ENCODE peak calls at places on chromosomes 1 and 21, in four cellular contexts. One of them, this sample, is unnamed.

GRCh38 chr1:246803891-246804290 is 79.7 kb downstream of the SCCPDH start:
- DNase-seq in K562: no peak
- DNase-seq in HepG2: no peak
- DNase-seq in GM12878: no peak
- DNase-seq in this sample: no peak

GRCh38 chr1:89022167-89022959 is at the start of gene GBP3:
- DNase-seq in K562: no peak
- DNase-seq in HepG2: no peak
- DNase-seq in GM12878: peak
- DNase-seq in this sample: no peak

GRCh38 chr1:14476170-14476955 is 122.1 kb upstream of the KAZN start:
- DNase-seq in K562: no peak
- DNase-seq in HepG2: no peak
- DNase-seq in GM12878: no peak
- DNase-seq in this sample: no peak

GRCh38 chr1:91383461-91383860 is 21.2 kb downstream of the HFM1 start:
- DNase-seq in K562: no peak
- DNase-seq in HepG2: no peak
- DNase-seq in GM12878: no peak
- DNase-seq in this sample: no peak

GRCh38 chr21:40707271-40707670 is 139.7 kb downstream of the DSCAM start:
- DNase-seq in K562: no peak
- DNase-seq in HepG2: no peak
- DNase-seq in GM12878: no peak
- DNase-seq in this sample: no peak

GRCh38 chr1:218942421-218942820 is 231.3 kb upstream of the LYPLAL1 start:
- DNase-seq in K562: no peak
- DNase-seq in HepG2: no peak
- DNase-seq in GM12878: no peak
- DNase-seq in this sample: no peak

GRCh38 chr21:26952274-26953066 is 14.4 kb downstream of the ADAMTS5 start:
- DNase-seq in K562: no peak
- DNase-seq in HepG2: no peak
- DNase-seq in GM12878: no peak
- DNase-seq in this sample: no peak

GRCh38 chr1:5338466-5338865 is 653.8 kb downstream of the NPHP4 start:
- DNase-seq in K562: no peak
- DNase-seq in HepG2: no peak
- DNase-seq in GM12878: no peak
- DNase-seq in this sample: no peak

GRCh38 chr1:20578721-20579380 is 10.0 kb upstream of the CDA start:
- DNase-seq in K562: no peak
- DNase-seq in HepG2: no peak
- DNase-seq in GM12878: no peak
- DNase-seq in this sample: no peak

GRCh38 chr1:159925713-159926066 is 383 bp upstream of the TAGLN2 start:
- DNase-seq in K562: peak
- DNase-seq in HepG2: no peak
- DNase-seq in GM12878: no peak
- DNase-seq in this sample: no peak

GRCh38 chr21:39774252-39774651 is 29.3 kb downstream of the IGSF5 start:
- DNase-seq in K562: no peak
- DNase-seq in HepG2: no peak
- DNase-seq in GM12878: no peak
- DNase-seq in this sample: no peak

GRCh38 chr1:56816264-56816663 is 2.9 kb downstream of the FYB2 start:
- DNase-seq in K562: no peak
- DNase-seq in HepG2: no peak
- DNase-seq in GM12878: no peak
- DNase-seq in this sample: no peak

GRCh38 chr1:64173300-64173940 is 30.0 kb upstream of the UBE2U start:
- DNase-seq in K562: no peak
- DNase-seq in HepG2: no peak
- DNase-seq in GM12878: no peak
- DNase-seq in this sample: no peak

GRCh38 chr1:204728045-204728444 is 42.5 kb upstream of the LRRN2 start:
- DNase-seq in K562: no peak
- DNase-seq in HepG2: no peak
- DNase-seq in GM12878: no peak
- DNase-seq in this sample: no peak

GRCh38 chr1:115114308-115114707 is 25.0 kb upstream of the TSPAN2 start:
- DNase-seq in K562: no peak
- DNase-seq in HepG2: no peak
- DNase-seq in GM12878: no peak
- DNase-seq in this sample: no peak

GRCh38 chr1:39735731-39736130 is 3.0 kb upstream of the PPIE start:
- DNase-seq in K562: no peak
- DNase-seq in HepG2: no peak
- DNase-seq in GM12878: no peak
- DNase-seq in this sample: no peak

GRCh38 chr1:89277725-89278124 is 5.1 kb upstream of the GBP5 start:
- DNase-seq in K562: no peak
- DNase-seq in HepG2: no peak
- DNase-seq in GM12878: no peak
- DNase-seq in this sample: no peak

GRCh38 chr1:166322470-166322869 is 155.7 kb upstream of the FAM78B start:
- DNase-seq in K562: no peak
- DNase-seq in HepG2: no peak
- DNase-seq in GM12878: no peak
- DNase-seq in this sample: no peak

GRCh38 chr1:20496241-20496661 is 10.2 kb upstream of the CAMK2N1 start:
- DNase-seq in K562: no peak
- DNase-seq in HepG2: peak
- DNase-seq in GM12878: no peak
- DNase-seq in this sample: no peak

GRCh38 chr1:242428403-242429190 is 95.9 kb downstream of the PLD5 start:
- DNase-seq in K562: no peak
- DNase-seq in HepG2: no peak
- DNase-seq in GM12878: no peak
- DNase-seq in this sample: no peak

GRCh38 chr1:206734499-206735142 is 36.0 kb upstream of the IL19 start:
- DNase-seq in K562: peak
- DNase-seq in HepG2: no peak
- DNase-seq in GM12878: no peak
- DNase-seq in this sample: peak

GRCh38 chr1:50268049-50268448 is 155.2 kb downstream of the DMRTA2 start:
- DNase-seq in K562: peak
- DNase-seq in HepG2: peak
- DNase-seq in GM12878: no peak
- DNase-seq in this sample: peak

GRCh38 chr1:67646145-67647035 is 38.6 kb upstream of the GADD45A start:
- DNase-seq in K562: peak
- DNase-seq in HepG2: no peak
- DNase-seq in GM12878: no peak
- DNase-seq in this sample: peak
- TF ChIP-seq FOXM1 in K562: no peak
- TF ChIP-seq FOXM1 in HepG2: no peak
- TF ChIP-seq FOXM1 in GM12878: no peak
- TF ChIP-seq FOXM1 in this sample: no peak

DNA sequence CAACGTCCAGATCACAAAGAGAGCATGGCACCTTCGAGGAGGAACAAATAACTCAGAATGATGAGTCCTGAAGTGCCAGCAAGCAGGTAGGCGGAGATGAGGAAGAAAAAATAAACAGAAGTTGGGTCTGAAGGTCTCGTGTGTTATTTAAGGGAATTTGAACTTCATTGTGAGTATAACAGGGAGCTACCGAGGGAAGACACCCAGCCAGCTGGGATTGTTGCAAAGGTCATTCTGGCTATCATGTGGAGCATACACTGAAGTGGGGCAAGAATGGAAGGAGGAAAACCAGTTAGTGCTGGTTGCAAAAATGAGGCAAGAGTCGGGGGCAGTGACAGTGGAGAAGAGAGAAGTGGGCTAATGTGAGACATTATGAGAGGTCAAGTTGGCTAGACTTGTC is 53.6 kb upstream of the RAP1A start:
- DNase-seq in K562: no peak
- DNase-seq in HepG2: peak
- DNase-seq in GM12878: no peak
- DNase-seq in this sample: no peak
- TF ChIP-seq SP1 in K562: no peak
- TF ChIP-seq SP1 in HepG2: no peak
- TF ChIP-seq SP1 in GM12878: no peak
- TF ChIP-seq SP1 in this sample: no peak

GRCh38 chr21:37168666-37169065 is 95.6 kb downstream of the TTC3 start:
- DNase-seq in K562: no peak
- DNase-seq in HepG2: no peak
- DNase-seq in GM12878: no peak
- DNase-seq in this sample: no peak

GRCh38 chr21:37166733-37167132 is 93.7 kb downstream of the TTC3 start:
- DNase-seq in K562: peak
- DNase-seq in HepG2: no peak
- DNase-seq in GM12878: no peak
- DNase-seq in this sample: no peak

GRCh38 chr21:37165606-37166005 is 92.6 kb downstream of the TTC3 start:
- DNase-seq in K562: no peak
- DNase-seq in HepG2: no peak
- DNase-seq in GM12878: no peak
- DNase-seq in this sample: no peak

GRCh38 chr21:37159949-37160348 is 86.9 kb downstream of the TTC3 start:
- DNase-seq in K562: no peak
- DNase-seq in HepG2: no peak
- DNase-seq in GM12878: no peak
- DNase-seq in this sample: no peak

GRCh38 chr21:37164742-37165141 is 91.7 kb downstream of the TTC3 start:
- DNase-seq in K562: no peak
- DNase-seq in HepG2: no peak
- DNase-seq in GM12878: no peak
- DNase-seq in this sample: no peak
- TF ChIP-seq FOXK2 in K562: no peak
- TF ChIP-seq FOXK2 in HepG2: no peak
- TF ChIP-seq FOXK2 in GM12878: no peak
- TF ChIP-seq FOXK2 in this sample: no peak

DNA sequence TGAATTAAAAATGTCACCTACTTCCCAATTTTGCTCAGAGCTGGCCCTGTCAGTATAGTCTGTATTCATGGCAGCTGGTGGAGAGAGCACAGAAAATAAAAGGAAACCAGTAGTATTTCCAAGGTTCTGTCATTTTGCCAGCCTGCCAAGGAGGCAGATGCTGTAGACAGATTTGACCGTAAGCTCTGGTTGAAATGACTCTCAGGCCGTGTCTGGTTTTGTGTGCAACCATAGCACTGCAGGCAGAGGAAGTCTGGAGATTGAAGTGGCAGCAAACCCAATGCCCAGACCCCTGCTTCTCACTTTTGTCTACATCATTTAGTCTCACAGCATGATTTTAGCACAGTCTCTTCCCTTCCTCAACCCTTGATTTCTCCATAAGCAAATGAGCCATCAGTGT is 291.7 kb downstream of the PAPPA2 start:
- DNase-seq in K562: no peak
- DNase-seq in HepG2: no peak
- DNase-seq in GM12878: no peak
- DNase-seq in this sample: no peak
- TF ChIP-seq FOXM1 in K562: no peak
- TF ChIP-seq FOXM1 in HepG2: no peak
- TF ChIP-seq FOXM1 in GM12878: no peak
- TF ChIP-seq FOXM1 in this sample: no peak

DNA sequence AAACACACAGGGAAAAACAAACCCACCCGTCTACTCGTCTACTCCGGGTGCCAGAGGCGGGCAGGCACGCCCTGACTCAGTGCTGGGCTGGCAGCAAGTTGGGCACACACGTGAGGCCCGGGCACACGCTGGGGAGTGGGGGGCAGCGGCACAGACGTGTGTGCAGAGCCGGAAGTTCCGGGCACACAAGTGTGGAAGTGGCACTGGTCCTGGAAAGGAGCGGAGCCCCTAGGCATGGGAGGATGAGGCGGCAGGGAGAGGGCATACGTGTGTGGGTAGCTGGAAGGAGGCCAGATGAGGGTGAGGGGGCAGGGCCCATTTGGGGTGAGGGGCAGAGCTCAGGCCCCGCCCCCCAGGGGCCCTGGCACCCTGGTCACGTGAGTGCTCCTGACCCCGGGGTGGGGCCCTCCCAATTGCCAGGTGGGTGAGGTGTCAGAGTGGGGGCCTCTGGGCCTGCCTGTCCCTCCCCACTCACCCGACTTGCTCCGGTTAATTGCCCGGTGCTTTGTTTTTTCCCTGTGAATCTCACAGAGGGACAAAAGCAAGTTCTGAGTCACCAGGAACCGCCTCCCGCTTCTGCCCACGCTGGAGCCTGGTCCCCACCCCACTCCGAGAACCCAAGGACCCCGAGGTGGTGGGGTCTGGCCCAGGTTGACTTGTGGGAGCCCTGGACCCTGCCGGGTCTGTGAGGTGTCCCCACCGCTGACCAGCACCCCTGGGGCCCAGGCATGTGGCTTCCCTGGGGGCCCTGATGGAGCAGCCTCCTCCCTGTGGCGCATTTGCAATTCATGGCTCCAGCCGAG is 104.8 kb upstream of the CASZ1 start:
- DNase-seq in K562: no peak
- DNase-seq in HepG2: no peak
- DNase-seq in GM12878: no peak
- DNase-seq in this sample: no peak
- TF ChIP-seq SP1 in K562: no peak
- TF ChIP-seq SP1 in HepG2: no peak
- TF ChIP-seq SP1 in GM12878: no peak
- TF ChIP-seq SP1 in this sample: no peak

GRCh38 chr21:28473530-28474225 is 519.0 kb downstream of the LTN1 start:
- DNase-seq in K562: no peak
- DNase-seq in HepG2: no peak
- DNase-seq in GM12878: no peak
- DNase-seq in this sample: no peak
- TF ChIP-seq FOXK2 in K562: no peak
- TF ChIP-seq FOXK2 in HepG2: no peak
- TF ChIP-seq FOXK2 in GM12878: no peak
- TF ChIP-seq FOXK2 in this sample: no peak

DNA sequence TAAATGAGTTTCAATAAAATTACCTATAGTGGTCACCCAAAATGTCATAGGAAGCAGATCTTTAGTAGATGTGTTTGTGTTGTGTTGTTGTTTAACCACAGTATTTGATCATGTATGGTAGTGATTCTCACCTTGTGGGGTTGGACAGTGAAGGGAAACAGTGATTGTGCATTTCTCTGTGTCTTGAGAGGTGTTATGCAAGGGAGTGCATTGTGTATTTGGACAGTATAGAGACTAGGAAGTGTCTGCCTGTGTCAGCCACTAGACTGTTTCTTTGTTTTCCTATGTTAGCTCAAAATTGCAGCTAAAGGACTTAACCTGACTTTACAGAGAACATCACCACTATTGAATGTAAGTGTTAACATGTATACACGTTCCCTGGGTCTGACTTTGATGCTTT is 6.0 kb downstream of the RGS2 start:
- DNase-seq in K562: no peak
- DNase-seq in HepG2: no peak
- DNase-seq in GM12878: no peak
- DNase-seq in this sample: no peak
- TF ChIP-seq FOXM1 in K562: no peak
- TF ChIP-seq FOXM1 in HepG2: no peak
- TF ChIP-seq FOXM1 in GM12878: no peak
- TF ChIP-seq FOXM1 in this sample: no peak